ENCODE peak calls at places on chromosomes 4 and X, in seven cellular contexts. O is WTC11, S is left cardiac atrium, T is lung, G is C1 segment of cervical spinal cord, V is iPS-NIHi11, L is lower lobe of right lung. R is an unnamed sample.

GRCh38 chr4:1772869-1773538 is 20.1 kb upstream of the FGFR3 start:
- DNase-seq in O (no peak), S (no peak), T (no peak), G (no peak), V (no peak), L (no peak), R (no peak)

GRCh38 chr4:55866290-55866907 is 13.0 kb downstream of the EXOC1 start:
- DNase-seq in O (no peak), S (no peak), T (no peak), G (no peak), V (no peak), L (no peak), R (no peak)

GRCh38 chr4:173135241-173135847 is 33.3 kb upstream of the GALNT7 start:
- DNase-seq in O (no peak), S (no peak), T (no peak), G (no peak), V (no peak), L (no peak), R (no peak)

GRCh38 chr4:143337600-143338287 is 1.1 kb downstream of the GAB1 start:
- DNase-seq in O (peak; percentile 37), S (peak; percentile 61), T (peak; percentile 46), G (peak; percentile 57), V (no peak), L (no peak), R (peak; percentile 19)

GRCh38 chrX:102067966-102068723 is 57.3 kb upstream of the TCEAL2 start:
- DNase-seq in O (no peak), S (no peak), T (no peak), G (no peak), V (no peak), L (no peak), R (peak; percentile 26)

GRCh38 chr4:22514431-22514830 is 1.4 kb downstream of the ADGRA3 start:
- DNase-seq in O (no peak), S (no peak), T (no peak), G (no peak), V (no peak), L (no peak), R (no peak)

GRCh38 chrX:149618871-149619270 is 12.7 kb downstream of the TMEM185A start:
- DNase-seq in O (no peak), S (no peak), T (no peak), G (no peak), V (no peak), L (no peak), R (no peak)

GRCh38 chr4:116015062-116015461 is 901.6 kb upstream of the NDST4 start:
- DNase-seq in O (no peak), S (no peak), T (no peak), G (no peak), V (no peak), L (no peak), R (no peak)

GRCh38 chrX:39445336-39445735 is 644.1 kb downstream of the MID1IP1 start:
- DNase-seq in O (peak; percentile 53), S (no peak), T (no peak), G (no peak), V (peak; percentile 28), L (no peak), R (peak; percentile 19)

GRCh38 chr4:4858527-4858926 is 938 bp upstream of the MSX1 start:
- DNase-seq in O (no peak), S (no peak), T (no peak), G (no peak), V (no peak), L (no peak), R (no peak)

GRCh38 chr4:138927065-138927464 is 88.5 kb upstream of the NOCT start:
- DNase-seq in O (no peak), S (no peak), T (no peak), G (no peak), V (no peak), L (no peak), R (no peak)